ENCODE peak calls at places on chromosomes 12 and 14, in seven cellular contexts. L is activated CD4-positive, alpha-beta T cell treated with anti-CD3 and anti-CD28 coated beads, Interleukin-2, amount 10 ng/mL, durations not matched to agents 7 days and 5 days; S is GM04504; F is AG08395; W is mesendoderm; H is posterior cingulate gyrus; B is activated naive CD8-positive, alpha-beta T cell treated with anti-CD3 and anti-CD28 coated beads for 36 hours. N is an unnamed sample.

GRCh38 chr14:37142835-37143499 is 29.4 kb downstream of the SLC25A21 start:
- DNase-seq in L (no peak), F (peak; percentile 61), W (peak; percentile 72), H (no peak), S (no peak), B (no peak), N (peak; percentile 70)

GRCh38 chr12:104480826-104481457 is 24.2 kb downstream of the CHST11 start:
- DNase-seq in B (no peak), L (no peak), H (peak; percentile 21), F (no peak), W (no peak), S (no peak), N (no peak)

GRCh38 chr12:32501835-32502333 is 102.5 kb downstream of the FGD4 start:
- DNase-seq in S (peak; percentile 16), W (peak; percentile 99), H (peak; percentile 61), B (no peak), F (peak; percentile 64), L (no peak), N (peak; percentile 92)

GRCh38 chr12:31749024-31749704 is 20.3 kb upstream of the AMN1 start:
- DNase-seq in F (peak; percentile 89), W (peak; percentile 98), H (no peak), B (peak; percentile 72), L (peak; percentile 68), S (peak; percentile 93), N (peak; percentile 56)

GRCh38 chr12:127579446-127579845 is 687.5 kb upstream of the TMEM132C start:
- DNase-seq in H (no peak), S (no peak), F (no peak), B (no peak), W (no peak), L (no peak), N (no peak)

GRCh38 chr12:106084048-106084671 is 54.6 kb downstream of the NUAK1 start:
- DNase-seq in B (no peak), S (peak; percentile 89), F (peak; percentile 84), W (peak; percentile 99), H (no peak), L (no peak), N (peak; percentile 75)

GRCh38 chr14:91911474-91912032 is 35.9 kb downstream of the FBLN5 start:
- DNase-seq in S (no peak), H (peak; percentile 15), L (peak; percentile 69), F (peak; percentile 56), B (peak; percentile 32), W (peak; percentile 88), N (peak; percentile 65)

GRCh38 chr12:72300728-72301127 is 28.6 kb downstream of the TRHDE start:
- DNase-seq in S (no peak), W (no peak), H (no peak), B (no peak), L (no peak), F (no peak), N (no peak)

GRCh38 chr12:31820832-31821231 is 92.0 kb upstream of the AMN1 start:
- DNase-seq in S (no peak), H (no peak), F (no peak), B (no peak), L (no peak), W (no peak), N (peak; percentile 24)

GRCh38 chr12:127548123-127548553 is 718.8 kb upstream of the TMEM132C start:
- DNase-seq in B (no peak), H (no peak), W (no peak), L (no peak), S (peak; percentile 76), F (peak; percentile 74), N (no peak)

GRCh38 chr14:65840118-65840751 is 427.7 kb downstream of the FUT8 start:
- DNase-seq in S (no peak), H (no peak), L (no peak), W (no peak), F (no peak), B (no peak), N (no peak)

GRCh38 chr14:87205811-87206210 is 787.2 kb downstream of the GALC start:
- DNase-seq in B (no peak), H (no peak), S (no peak), L (no peak), F (no peak), W (no peak), N (no peak)

GRCh38 chr14:99012703-99013102 is 259.3 kb downstream of the BCL11B start:
- DNase-seq in S (no peak), H (no peak), W (no peak), B (no peak), L (no peak), F (no peak), N (no peak)

GRCh38 chr14:38989917-38990546 is 113.0 kb downstream of the SEC23A start:
- DNase-seq in L (peak; percentile 18), S (no peak), F (no peak), B (no peak), W (no peak), H (no peak), N (no peak)

GRCh38 chr12:12689672-12690287 is 6.2 kb downstream of the GPR19 start:
- DNase-seq in F (no peak), W (no peak), S (no peak), B (no peak), H (no peak), L (no peak), N (peak; percentile 77)

GRCh38 chr12:49059063-49059384 is 1.6 kb downstream of the KMT2D start:
- DNase-seq in W (no peak), S (no peak), H (no peak), F (no peak), B (no peak), L (no peak), N (no peak)

GRCh38 chr14:68688872-68689371 is 103.9 kb downstream of the ZFP36L1 start:
- DNase-seq in L (no peak), H (no peak), S (no peak), B (no peak), F (peak; percentile 38), W (no peak), N (peak; percentile 89)

GRCh38 chr12:5094986-5095385 is 51.3 kb downstream of the KCNA5 start:
- DNase-seq in H (no peak), B (no peak), W (no peak), F (no peak), S (no peak), L (no peak), N (no peak)

GRCh38 chr14:75568791-75569190 is 9.6 kb upstream of the FLVCR2 start:
- DNase-seq in W (no peak), F (no peak), S (no peak), B (no peak), L (no peak), H (no peak), N (no peak)

GRCh38 chr12:109928058-109928656 is 28.1 kb downstream of the TCHP start:
- DNase-seq in L (no peak), H (no peak), B (no peak), W (no peak), S (no peak), F (no peak), N (no peak)

GRCh38 chr14:103294091-103294490 is 39.9 kb upstream of the EIF5 start:
- DNase-seq in H (no peak), F (no peak), W (no peak), L (no peak), B (no peak), S (no peak), N (no peak)

GRCh38 chr14:61601923-61602732 is 93.2 kb upstream of the HIF1A start:
- DNase-seq in H (no peak), S (no peak), W (peak; percentile 62), L (no peak), B (no peak), F (no peak), N (peak; percentile 68)

GRCh38 chr12:118436002-118436724 is 59.8 kb downstream of the SUDS3 start:
- DNase-seq in F (no peak), W (peak; percentile 33), S (no peak), B (no peak), H (peak; percentile 4), L (no peak), N (peak; percentile 13)

GRCh38 chr12:13343380-13343779 is 146.9 kb downstream of the EMP1 start:
- DNase-seq in B (no peak), S (no peak), L (no peak), F (no peak), W (no peak), H (no peak), N (no peak)

GRCh38 chr12:113407931-113408585 is 4.4 kb upstream of the SDS start:
- DNase-seq in H (no peak), S (peak; percentile 38), W (no peak), F (peak; percentile 42), B (no peak), L (no peak), N (no peak)

GRCh38 chr14:71855399-71856036 is 76.7 kb upstream of the RGS6 start:
- DNase-seq in S (peak; percentile 42), B (peak; percentile 38), W (peak; percentile 84), L (peak; percentile 53), F (peak; percentile 77), H (peak; percentile 60), N (peak; percentile 74)

GRCh38 chr14:97164014-97164413 is 366.8 kb downstream of the VRK1 start:
- DNase-seq in S (no peak), W (no peak), H (no peak), F (peak; percentile 32), L (no peak), B (no peak), N (peak; percentile 24)

GRCh38 chr12:47247418-47247817 is 167.7 kb upstream of the AMIGO2 start:
- DNase-seq in S (no peak), L (no peak), W (no peak), B (no peak), F (no peak), H (no peak), N (no peak)

GRCh38 chr14:89690139-89690538 is 264.4 kb downstream of the EFCAB11 start:
- DNase-seq in S (no peak), H (no peak), B (no peak), F (no peak), W (no peak), L (no peak), N (no peak)

N was measured in left kidney.